ENCODE peak calls at places on chromosomes 3 and 15, in ten cellular contexts. X is astrocyte of the hippocampus; K is mucosa of gallbladder; J is GM03348; F is WTC11; W is activated T-helper 1 cell treated with anti-CD3 and anti-CD28 coated beads, Interleukin-12 subunit alpha, Interleukin-12 subunit beta, Interleukin-2, Interleukin-4 antibody, amounts not matched to agents 30 ng/mL and 10 ng/mL and 1 ng/mL, durations not matched to agents 14 hours and 24 hours and 36 hours; H is globus pallidus; C is H4; D is brain microvascular endothelial cell; A is CD4-positive, alpha-beta T cell. B is an unnamed sample.
A peak's percentile ranks its signal among the peaks of the same experiment; 100 is the strongest.

GRCh38 chr15:59242649-59243048 is 36.0 kb downstream of the LDHAL6B start:
- DNase-seq in F (no peak), W (no peak), K (no peak), X (no peak), A (no peak), J (no peak), D (no peak), H (no peak), C (no peak), B (no peak)

GRCh38 chr15:78455749-78456148 is 17.7 kb downstream of the IREB2 start:
- DNase-seq in K (no peak), W (no peak), D (no peak), H (peak; percentile 9), C (no peak), X (peak; percentile 4), A (no peak), F (no peak), J (peak; percentile 11), B (no peak)

GRCh38 chr15:64911317-64912186 is at the start of gene ANKDD1A:
- DNase-seq in H (no peak), C (no peak), A (peak; percentile 50), X (peak; percentile 84), D (no peak), K (peak; percentile 36), J (peak; percentile 90), F (peak; percentile 78), W (peak; percentile 63), B (no peak)

GRCh38 chr3:9226326-9226725 is 23.1 kb downstream of the SRGAP3 start:
- DNase-seq in F (no peak), C (peak; percentile 31), J (peak; percentile 76), H (no peak), X (peak; percentile 84), D (peak; percentile 11), A (no peak), W (no peak), K (no peak), B (no peak)

GRCh38 chr15:31267161-31268107 is 59.2 kb upstream of the KLF13 start:
- DNase-seq in K (peak; percentile 9), X (no peak), F (peak; percentile 3), C (no peak), D (no peak), J (no peak), W (no peak), A (peak; percentile 34), H (no peak), B (no peak)

GRCh38 chr15:86001200-86001599 is 78.5 kb upstream of the AGBL1 start:
- DNase-seq in W (no peak), C (peak; percentile 62), F (no peak), H (no peak), A (no peak), J (no peak), X (peak; percentile 17), K (no peak), D (no peak), B (no peak)

GRCh38 chr3:150870406-150870805 is 34.8 kb downstream of the MINDY4B start:
- DNase-seq in D (peak; percentile 34), W (no peak), C (no peak), F (no peak), K (no peak), H (no peak), J (peak; percentile 44), X (peak; percentile 82), A (no peak), B (no peak)

GRCh38 chr3:183710231-183710630 is 12.6 kb downstream of the YEATS2 start:
- DNase-seq in A (no peak), J (no peak), D (no peak), W (no peak), F (no peak), H (no peak), X (no peak), K (no peak), C (no peak), B (no peak)

GRCh38 chr3:135784557-135784956 is 181.0 kb upstream of the PPP2R3A start:
- DNase-seq in K (no peak), F (no peak), J (no peak), D (no peak), X (no peak), C (no peak), A (no peak), H (peak; percentile 39), W (no peak), B (no peak)

GRCh38 chr15:71385026-71385425 is 269.8 kb downstream of the THSD4 start:
- DNase-seq in W (no peak), F (no peak), C (no peak), D (no peak), J (no peak), H (no peak), K (no peak), A (no peak), X (no peak), B (no peak)

GRCh38 chr3:134699721-134700120 is 48.9 kb upstream of the KY start:
- DNase-seq in X (no peak), F (no peak), J (no peak), D (no peak), K (no peak), H (no peak), C (no peak), W (no peak), A (no peak), B (no peak)

GRCh38 chr15:29925227-29926082 is 103.2 kb upstream of the TJP1 start:
- DNase-seq in F (peak; percentile 91), K (peak; percentile 23), W (no peak), X (peak; percentile 86), D (peak; percentile 86), C (peak; percentile 81), H (peak; percentile 72), J (peak; percentile 60), A (no peak), B (no peak)

GRCh38 chr3:101383156-101383575 is 62.8 kb upstream of the IMPG2 start:
- DNase-seq in D (peak; percentile 3), F (peak; percentile 55), H (no peak), X (no peak), A (no peak), J (peak; percentile 5), K (no peak), W (no peak), C (no peak), B (no peak)

GRCh38 chr3:181081930-181082329 is 92.4 kb upstream of the DNAJC19 start:
- DNase-seq in X (no peak), K (no peak), C (no peak), A (no peak), J (no peak), D (no peak), F (no peak), W (no peak), H (no peak), B (no peak)

GRCh38 chr3:52095990-52096775 is 39.8 kb upstream of the DUSP7 start:
- DNase-seq in W (no peak), D (no peak), C (no peak), H (no peak), X (peak; percentile 34), K (no peak), J (no peak), F (no peak), A (no peak), B (no peak)

GRCh38 chr3:191961036-191961435 is 500.1 kb downstream of the PYDC2 start:
- DNase-seq in J (no peak), K (no peak), A (no peak), H (no peak), W (no peak), C (no peak), X (peak; percentile 28), D (no peak), F (no peak), B (no peak)

GRCh38 chr3:189985938-189986337 is 134.8 kb downstream of the P3H2 start:
- DNase-seq in F (no peak), D (peak; percentile 21), H (no peak), K (no peak), C (peak; percentile 18), A (no peak), W (no peak), J (no peak), X (no peak), B (no peak)

GRCh38 chr3:59773970-59774369 is 724.1 kb upstream of the CFAP20DC start:
- DNase-seq in W (no peak), F (no peak), A (no peak), K (no peak), C (no peak), J (no peak), D (no peak), H (peak; percentile 3), X (peak; percentile 18), B (no peak)

GRCh38 chr3:109265300-109265699 is 51.0 kb downstream of the DPPA2 start:
- DNase-seq in F (no peak), A (no peak), C (no peak), D (peak; percentile 23), J (no peak), K (no peak), W (no peak), H (no peak), X (no peak), B (no peak)

GRCh38 chr3:125256675-125257074 is 44.1 kb upstream of the SLC12A8 start:
- DNase-seq in W (no peak), H (no peak), X (no peak), J (no peak), D (no peak), F (no peak), K (no peak), A (no peak), C (no peak), B (no peak)

GRCh38 chr3:131491084-131491483 is 11.7 kb downstream of the MRPL3 start:
- DNase-seq in F (no peak), J (no peak), K (no peak), W (no peak), D (no peak), C (no peak), H (no peak), A (no peak), X (no peak), B (no peak)

GRCh38 chr3:193134895-193135294 is 106.1 kb upstream of the PLAAT1 start:
- DNase-seq in W (no peak), F (no peak), J (peak; percentile 70), C (peak; percentile 75), H (no peak), X (peak; percentile 90), A (no peak), K (no peak), D (peak; percentile 78), B (no peak)

GRCh38 chr3:50602675-50603191 is 8.8 kb downstream of the CISH start:
- DNase-seq in D (no peak), X (no peak), C (no peak), A (no peak), W (no peak), H (no peak), J (no peak), K (no peak), F (no peak), B (no peak)

GRCh38 chr3:141738636-141739363 is 702 bp downstream of the RNF7 start:
- DNase-seq in J (peak; percentile 64), K (no peak), C (peak; percentile 54), H (no peak), A (no peak), X (peak; percentile 60), W (no peak), D (peak; percentile 30), F (no peak), B (no peak)

GRCh38 chr15:32884136-32884535 is 166.3 kb downstream of the GREM1 start:
- DNase-seq in A (no peak), D (no peak), W (no peak), J (no peak), H (no peak), C (no peak), X (peak; percentile 20), K (no peak), F (no peak), B (no peak)

GRCh38 chr3:119310052-119310451 is 15.9 kb downstream of the ARHGAP31 start:
- DNase-seq in X (peak; percentile 98), J (peak; percentile 87), W (no peak), C (peak; percentile 92), F (no peak), H (no peak), K (no peak), D (peak; percentile 98), A (no peak), B (peak; percentile 78)

GRCh38 chr3:191762323-191762960 is 301.5 kb downstream of the PYDC2 start:
- DNase-seq in A (no peak), J (no peak), D (no peak), X (peak; percentile 88), C (peak; percentile 87), H (no peak), W (no peak), F (no peak), K (no peak), B (no peak)

GRCh38 chr3:42031808-42032475 is 59.2 kb upstream of the TRAK1 start:
- DNase-seq in A (no peak), J (peak; percentile 42), X (peak; percentile 85), F (no peak), H (peak; percentile 24), W (no peak), C (no peak), K (no peak), D (no peak), B (no peak)